ENCODE peak calls at places on chromosome 12, in eight cellular contexts. One of them, this sample, is unnamed. For H3K4me1, the result is how much of the 10 kb centered on the place peaks cover.

GRCh38 chr12:62292761-62293446 is 32.7 kb downstream of the USP15 start:
- DNase-seq in A549: no peak
- DNase-seq in sigmoid colon: no peak
- DNase-seq in H1: no peak
- DNase-seq in HepG2: no peak
- DNase-seq in suprapubic skin: no peak
- DNase-seq in transverse colon: no peak
- DNase-seq in tibial nerve: no peak
- DNase-seq in this sample: no peak

GRCh38 chr12:40248585-40249297 is 23.9 kb downstream of the LRRK2 start:
- DNase-seq in A549: no peak
- DNase-seq in sigmoid colon: no peak
- DNase-seq in H1: no peak
- DNase-seq in HepG2: no peak
- DNase-seq in suprapubic skin: no peak
- DNase-seq in transverse colon: no peak
- DNase-seq in tibial nerve: no peak
- DNase-seq in this sample: no peak

GRCh38 chr12:57164966-57165365 is 17.5 kb upstream of the LRP1-AS start:
- DNase-seq in A549: no peak
- DNase-seq in sigmoid colon: no peak
- DNase-seq in H1: no peak
- DNase-seq in HepG2: no peak
- DNase-seq in suprapubic skin: no peak
- DNase-seq in transverse colon: no peak
- DNase-seq in tibial nerve: no peak
- DNase-seq in this sample: no peak

GRCh38 chr12:113837059-113837458 is 129.1 kb downstream of the RBM19 start:
- DNase-seq in A549: no peak
- DNase-seq in sigmoid colon: no peak
- DNase-seq in H1: no peak
- DNase-seq in HepG2: no peak
- DNase-seq in suprapubic skin: no peak
- DNase-seq in transverse colon: no peak
- DNase-seq in tibial nerve: no peak
- DNase-seq in this sample: no peak

GRCh38 chr12:108729612-108730336 is 1.5 kb downstream of the CORO1C start:
- DNase-seq in A549: no peak
- DNase-seq in sigmoid colon: no peak
- DNase-seq in H1: no peak
- DNase-seq in HepG2: peak
- DNase-seq in suprapubic skin: no peak
- DNase-seq in transverse colon: no peak
- DNase-seq in tibial nerve: no peak
- DNase-seq in this sample: no peak

GRCh38 chr12:20696181-20696580 is 1.0 kb downstream of the SLCO1C1 start:
- DNase-seq in A549: no peak
- DNase-seq in sigmoid colon: peak
- DNase-seq in H1: no peak
- DNase-seq in HepG2: no peak
- DNase-seq in suprapubic skin: no peak
- DNase-seq in transverse colon: no peak
- DNase-seq in tibial nerve: peak
- DNase-seq in this sample: no peak

GRCh38 chr12:43347026-43347425 is 205.0 kb downstream of the ADAMTS20 start:
- DNase-seq in A549: no peak
- DNase-seq in sigmoid colon: no peak
- DNase-seq in H1: no peak
- DNase-seq in HepG2: no peak
- DNase-seq in suprapubic skin: no peak
- DNase-seq in transverse colon: no peak
- DNase-seq in tibial nerve: no peak
- DNase-seq in this sample: no peak

GRCh38 chr12:56007892-56008471 is 10.9 kb downstream of the SUOX start:
- DNase-seq in A549: peak
- DNase-seq in sigmoid colon: no peak
- DNase-seq in H1: no peak
- DNase-seq in HepG2: no peak
- DNase-seq in suprapubic skin: no peak
- DNase-seq in transverse colon: no peak
- DNase-seq in tibial nerve: peak
- DNase-seq in this sample: no peak

GRCh38 chr12:131129839-131130238 is 176.1 kb downstream of the ADGRD1 start:
- DNase-seq in A549: no peak
- DNase-seq in sigmoid colon: peak
- DNase-seq in H1: no peak
- DNase-seq in HepG2: no peak
- DNase-seq in suprapubic skin: peak
- DNase-seq in transverse colon: no peak
- DNase-seq in tibial nerve: no peak
- DNase-seq in this sample: no peak

GRCh38 chr12:75921687-75922289 is 109.8 kb downstream of the PHLDA1 start:
- DNase-seq in A549: no peak
- DNase-seq in sigmoid colon: no peak
- DNase-seq in H1: no peak
- DNase-seq in HepG2: no peak
- DNase-seq in suprapubic skin: no peak
- DNase-seq in transverse colon: peak
- DNase-seq in tibial nerve: no peak
- DNase-seq in this sample: peak

GRCh38 chr12:96989916-96990315 is 82.9 kb downstream of the NEDD1 start:
- DNase-seq in A549: no peak
- DNase-seq in sigmoid colon: no peak
- DNase-seq in H1: peak
- DNase-seq in HepG2: peak
- DNase-seq in suprapubic skin: no peak
- DNase-seq in transverse colon: no peak
- DNase-seq in tibial nerve: no peak
- DNase-seq in this sample: no peak
- TF ChIP-seq EP300 in A549: no peak
- TF ChIP-seq EP300 in sigmoid colon: no peak
- TF ChIP-seq EP300 in H1: no peak
- TF ChIP-seq EP300 in HepG2: no peak
- TF ChIP-seq EP300 in suprapubic skin: no peak
- TF ChIP-seq EP300 in transverse colon: no peak
- TF ChIP-seq EP300 in tibial nerve: no peak
- TF ChIP-seq EP300 in this sample: no peak

GRCh38 chr12:105256011-105256410 is 20.0 kb upstream of the APPL2 start:
- DNase-seq in A549: no peak
- DNase-seq in sigmoid colon: no peak
- DNase-seq in H1: no peak
- DNase-seq in HepG2: no peak
- DNase-seq in suprapubic skin: no peak
- DNase-seq in transverse colon: no peak
- DNase-seq in tibial nerve: no peak
- DNase-seq in this sample: no peak

GRCh38 chr12:105253882-105254513 is 18.0 kb upstream of the APPL2 start:
- DNase-seq in A549: peak
- DNase-seq in sigmoid colon: no peak
- DNase-seq in H1: no peak
- DNase-seq in HepG2: peak
- DNase-seq in suprapubic skin: no peak
- DNase-seq in transverse colon: no peak
- DNase-seq in tibial nerve: no peak
- DNase-seq in this sample: no peak

GRCh38 chr12:105257321-105257728 is 21.4 kb upstream of the APPL2 start:
- DNase-seq in A549: no peak
- DNase-seq in sigmoid colon: no peak
- DNase-seq in H1: no peak
- DNase-seq in HepG2: no peak
- DNase-seq in suprapubic skin: no peak
- DNase-seq in transverse colon: no peak
- DNase-seq in tibial nerve: no peak
- DNase-seq in this sample: no peak

GRCh38 chr12:105259226-105259625 is 23.3 kb upstream of the APPL2 start:
- DNase-seq in A549: no peak
- DNase-seq in sigmoid colon: no peak
- DNase-seq in H1: no peak
- DNase-seq in HepG2: no peak
- DNase-seq in suprapubic skin: no peak
- DNase-seq in transverse colon: no peak
- DNase-seq in tibial nerve: no peak
- DNase-seq in this sample: no peak

DNA sequence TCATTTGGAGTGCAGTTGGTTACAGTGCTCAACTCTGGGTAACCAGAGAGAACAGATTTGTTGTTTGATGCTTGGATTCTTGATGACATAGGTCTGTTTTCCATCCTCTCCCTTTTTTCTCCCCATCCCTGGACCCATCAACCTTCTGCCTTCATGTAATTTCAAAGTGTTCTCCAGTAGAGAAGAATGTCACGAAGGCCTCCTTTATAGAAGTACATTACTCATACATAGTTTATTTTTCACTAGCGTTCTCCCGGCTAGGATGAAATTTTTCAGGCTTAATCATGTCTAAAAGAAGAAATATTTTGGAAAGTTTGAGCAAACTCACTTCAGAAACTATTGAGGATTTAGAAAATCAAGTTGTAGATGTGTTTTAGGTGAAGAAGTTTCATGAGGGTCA is 20.9 kb upstream of the APPL2 start:
- DNase-seq in A549: no peak
- DNase-seq in sigmoid colon: no peak
- DNase-seq in H1: no peak
- DNase-seq in HepG2: no peak
- DNase-seq in suprapubic skin: no peak
- DNase-seq in transverse colon: no peak
- DNase-seq in tibial nerve: no peak
- DNase-seq in this sample: no peak
- H3K4me1 ChIP-seq in A549: under half
- H3K4me1 ChIP-seq in sigmoid colon: under half
- H3K4me1 ChIP-seq in H1: under half
- H3K4me1 ChIP-seq in HepG2: under half
- H3K4me1 ChIP-seq in suprapubic skin: under half
- H3K4me1 ChIP-seq in transverse colon: under half
- H3K4me1 ChIP-seq in tibial nerve: under half
- H3K4me1 ChIP-seq in this sample: under half

GRCh38 chr12:70661762-70662161 is 24.5 kb upstream of the PTPRB start:
- DNase-seq in A549: no peak
- DNase-seq in sigmoid colon: no peak
- DNase-seq in H1: no peak
- DNase-seq in HepG2: no peak
- DNase-seq in suprapubic skin: no peak
- DNase-seq in transverse colon: no peak
- DNase-seq in tibial nerve: no peak
- DNase-seq in this sample: no peak

GRCh38 chr12:70659077-70659606 is 21.9 kb upstream of the PTPRB start:
- DNase-seq in A549: no peak
- DNase-seq in sigmoid colon: no peak
- DNase-seq in H1: no peak
- DNase-seq in HepG2: no peak
- DNase-seq in suprapubic skin: no peak
- DNase-seq in transverse colon: no peak
- DNase-seq in tibial nerve: no peak
- DNase-seq in this sample: no peak

GRCh38 chr12:70657621-70658286 is 20.5 kb upstream of the PTPRB start:
- DNase-seq in A549: no peak
- DNase-seq in sigmoid colon: no peak
- DNase-seq in H1: no peak
- DNase-seq in HepG2: no peak
- DNase-seq in suprapubic skin: no peak
- DNase-seq in transverse colon: no peak
- DNase-seq in tibial nerve: no peak
- DNase-seq in this sample: no peak

GRCh38 chr12:70660002-70660604 is 22.9 kb upstream of the PTPRB start:
- DNase-seq in A549: no peak
- DNase-seq in sigmoid colon: no peak
- DNase-seq in H1: no peak
- DNase-seq in HepG2: no peak
- DNase-seq in suprapubic skin: no peak
- DNase-seq in transverse colon: no peak
- DNase-seq in tibial nerve: no peak
- DNase-seq in this sample: no peak

DNA sequence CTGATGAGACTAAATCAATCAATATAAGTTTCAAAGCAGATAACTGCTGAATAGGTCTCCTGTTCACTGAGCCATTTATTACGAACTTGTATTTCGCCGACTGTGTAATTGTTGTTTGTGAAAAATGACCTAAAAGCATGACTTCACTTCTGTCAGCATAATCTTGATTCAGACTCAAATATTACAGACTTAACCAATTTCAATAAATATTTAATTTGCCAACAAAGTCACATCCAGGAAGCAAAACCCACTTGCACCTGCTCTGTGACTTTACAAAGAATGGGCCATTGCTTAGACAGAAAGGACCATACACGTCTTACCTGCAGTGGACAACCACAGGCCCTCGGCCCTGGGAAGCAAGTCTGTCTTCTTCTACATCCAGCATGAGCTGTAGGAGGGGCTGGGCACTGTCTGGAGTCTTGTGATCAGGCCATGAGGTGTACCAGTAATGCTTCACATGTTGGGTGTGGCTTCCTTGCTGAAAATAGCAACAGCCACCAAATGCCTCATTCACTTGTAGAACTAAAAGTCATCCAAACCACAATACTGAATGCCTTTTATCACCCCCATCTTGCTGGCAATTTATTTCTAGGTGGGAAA is 23.5 kb upstream of the PTPRB start:
- DNase-seq in A549: no peak
- DNase-seq in sigmoid colon: no peak
- DNase-seq in H1: no peak
- DNase-seq in HepG2: no peak
- DNase-seq in suprapubic skin: no peak
- DNase-seq in transverse colon: no peak
- DNase-seq in tibial nerve: no peak
- DNase-seq in this sample: no peak
- TF ChIP-seq EP300 in A549: no peak
- TF ChIP-seq EP300 in sigmoid colon: no peak
- TF ChIP-seq EP300 in H1: no peak
- TF ChIP-seq EP300 in HepG2: no peak
- TF ChIP-seq EP300 in suprapubic skin: no peak
- TF ChIP-seq EP300 in transverse colon: no peak
- TF ChIP-seq EP300 in tibial nerve: peak
- TF ChIP-seq EP300 in this sample: no peak

DNA sequence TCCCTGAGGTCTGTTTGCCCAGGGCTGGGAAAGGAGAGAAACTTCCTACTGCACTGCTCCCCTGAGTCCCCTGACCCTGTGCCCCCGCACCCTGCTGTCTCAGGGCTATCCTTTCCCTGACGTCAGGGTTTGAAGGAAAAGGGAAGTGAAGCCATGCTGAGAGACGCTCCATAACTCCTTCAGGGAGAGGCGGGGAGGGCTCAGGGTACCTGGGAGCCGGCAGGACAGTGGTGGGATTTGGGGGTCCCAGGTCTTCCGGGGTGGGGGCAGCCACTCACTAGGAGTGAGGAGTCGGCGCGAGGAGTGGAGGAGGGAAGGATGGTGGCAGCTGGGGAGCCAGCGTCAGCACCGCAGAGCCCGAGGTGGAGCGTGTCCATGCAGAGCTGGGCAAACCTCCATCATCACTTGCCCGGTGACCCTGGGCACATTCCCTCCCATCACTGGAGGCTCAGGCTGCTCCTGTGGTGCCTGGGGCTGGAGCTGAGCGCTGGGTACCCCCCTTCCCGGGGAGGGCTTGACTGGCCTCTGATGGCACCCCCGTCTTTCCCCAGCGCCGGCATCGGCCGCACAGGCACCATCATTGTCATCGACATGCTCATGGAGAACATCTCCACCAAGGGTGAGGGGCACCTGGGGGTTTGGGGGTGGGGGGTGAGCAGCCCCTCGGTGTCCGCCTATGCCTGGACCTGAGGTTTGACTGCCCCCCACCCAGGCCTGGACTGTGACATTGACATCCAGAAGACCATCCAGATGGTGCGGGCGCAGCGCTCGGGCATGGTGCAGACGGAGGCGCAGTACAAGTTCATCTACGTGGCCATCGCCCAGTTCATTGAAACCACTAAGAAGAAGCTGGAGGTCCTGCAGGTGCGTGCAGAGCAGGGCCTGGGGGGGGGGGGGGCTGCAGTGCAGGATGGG is 8.5 kb downstream of the PTPN6 start:
- DNase-seq in A549: no peak
- DNase-seq in sigmoid colon: peak
- DNase-seq in H1: no peak
- DNase-seq in HepG2: no peak
- DNase-seq in suprapubic skin: no peak
- DNase-seq in transverse colon: no peak
- DNase-seq in tibial nerve: no peak
- DNase-seq in this sample: no peak
- H3K4me1 ChIP-seq in A549: under half
- H3K4me1 ChIP-seq in sigmoid colon: under half
- H3K4me1 ChIP-seq in H1: under half
- H3K4me1 ChIP-seq in HepG2: under half
- H3K4me1 ChIP-seq in suprapubic skin: half or more
- H3K4me1 ChIP-seq in transverse colon: under half
- H3K4me1 ChIP-seq in tibial nerve: under half
- H3K4me1 ChIP-seq in this sample: half or more

This sample was measured in stomach.